ENCODE peak calls at places on chromosomes 13 and 19, in nine cellular contexts. O is keratinocyte, V is body of pancreas, P is psoas muscle, A is uterus, T is activated B cell treated with CpG ODN at 0.5 μM for 24 hours, M is GM20000, Z is Peyer's patch, G is lung. J is an unnamed sample.

GRCh38 chr19:494171-495046 is 1.9 kb upstream of the MADCAM1 start:
- DNase-seq in O (no peak), V (no peak), P (peak; percentile 4), A (no peak), T (no peak), M (no peak), Z (no peak), G (no peak), J (no peak)

GRCh38 chr13:95629071-95629470 is 15.4 kb downstream of the DZIP1 start:
- DNase-seq in O (no peak), V (no peak), P (no peak), A (no peak), T (no peak), M (no peak), Z (no peak), G (no peak), J (no peak)

GRCh38 chr19:31448221-31448657 is 99.0 kb upstream of the TSHZ3 start:
- DNase-seq in O (no peak), V (peak; percentile 26), P (peak; percentile 72), A (peak; percentile 63), T (no peak), M (no peak), Z (no peak), G (peak; percentile 44), J (no peak)

GRCh38 chr13:44230736-44231135 is 142.9 kb upstream of the SERP2 start:
- DNase-seq in O (no peak), V (no peak), P (no peak), A (no peak), T (no peak), M (no peak), Z (no peak), G (no peak), J (no peak)

GRCh38 chr13:75372517-75372916 is 109.5 kb downstream of the TBC1D4 start:
- DNase-seq in O (no peak), V (peak; percentile 43), P (no peak), A (no peak), T (no peak), M (peak; percentile 39), Z (no peak), G (no peak), J (no peak)

GRCh38 chr19:55492362-55492944 is 4.2 kb downstream of the SSC5D start:
- DNase-seq in O (no peak), V (no peak), P (no peak), A (peak; percentile 54), T (no peak), M (no peak), Z (no peak), G (no peak), J (no peak)

GRCh38 chr13:25752957-25753540 is 298.8 kb downstream of the SHISA2 start:
- DNase-seq in O (no peak), V (peak; percentile 43), P (peak; percentile 51), A (peak; percentile 22), T (no peak), M (no peak), Z (no peak), G (peak; percentile 44), J (no peak)

GRCh38 chr19:2097330-2098327 is 914 bp downstream of the IZUMO4 start:
- DNase-seq in O (no peak), V (peak; percentile 81), P (no peak), A (peak; percentile 46), T (no peak), M (peak; percentile 78), Z (no peak), G (no peak), J (peak; percentile 90)

GRCh38 chr13:42626461-42626860 is 52.5 kb downstream of the TNFSF11 start:
- DNase-seq in O (no peak), V (no peak), P (no peak), A (no peak), T (no peak), M (no peak), Z (no peak), G (no peak), J (no peak)

GRCh38 chr19:42313840-42314755 is 989 bp downstream of the TMEM145 start:
- DNase-seq in O (no peak), V (no peak), P (no peak), A (no peak), T (no peak), M (no peak), Z (no peak), G (no peak), J (no peak)

DNA sequence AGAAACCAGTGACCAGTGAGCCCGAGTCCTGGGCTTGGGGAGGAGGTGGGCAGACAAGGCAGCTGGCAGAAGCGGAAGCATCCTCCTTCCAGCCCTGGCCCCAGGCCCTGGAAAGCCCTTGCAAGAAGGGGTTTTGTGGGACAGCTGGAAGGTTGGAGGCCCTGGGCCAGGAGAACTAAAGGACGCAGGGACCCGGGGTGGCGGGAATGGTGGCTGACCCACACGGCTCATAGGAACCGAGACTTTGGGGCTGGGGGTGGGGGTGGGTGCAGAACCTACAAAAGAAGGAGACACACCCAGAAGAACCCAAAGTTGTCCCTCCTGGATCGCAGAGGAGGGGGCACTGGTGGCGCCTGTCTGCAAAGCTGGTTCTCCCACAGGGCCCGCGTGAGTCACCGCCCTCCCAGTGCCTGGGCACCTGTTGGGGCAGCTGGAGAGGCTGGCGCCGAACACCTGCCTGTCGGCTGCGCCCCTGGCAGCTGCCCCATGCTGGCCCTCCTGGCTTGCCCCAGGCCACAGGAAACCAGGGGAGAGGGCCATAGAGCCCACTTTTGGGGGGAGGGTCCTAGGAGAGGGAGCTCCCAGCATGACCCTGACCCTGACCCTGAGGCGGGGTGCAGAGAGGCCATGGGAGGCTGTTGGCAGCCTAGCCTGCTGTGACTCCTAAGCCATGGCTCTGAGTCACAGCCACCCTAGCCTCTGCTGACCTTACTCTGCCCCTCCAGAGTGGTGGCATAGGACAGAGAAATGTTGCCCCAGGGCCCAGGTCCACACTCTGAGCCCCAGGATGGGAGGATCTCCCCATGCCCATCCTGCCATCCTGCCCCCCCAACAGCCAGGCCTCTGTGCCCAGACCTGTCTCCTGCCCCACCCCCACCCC is 768 bp downstream of the DMPK start:
- DNase-seq in O (no peak), V (peak; percentile 87), P (peak; percentile 86), A (peak; percentile 43), T (no peak), M (no peak), Z (no peak), G (no peak), J (no peak)
- TF ChIP-seq CTCF in O (no peak), V (no peak), P (no peak), A (no peak), T (no peak), M (no peak), Z (no peak), G (no peak), J (no peak)

DNA sequence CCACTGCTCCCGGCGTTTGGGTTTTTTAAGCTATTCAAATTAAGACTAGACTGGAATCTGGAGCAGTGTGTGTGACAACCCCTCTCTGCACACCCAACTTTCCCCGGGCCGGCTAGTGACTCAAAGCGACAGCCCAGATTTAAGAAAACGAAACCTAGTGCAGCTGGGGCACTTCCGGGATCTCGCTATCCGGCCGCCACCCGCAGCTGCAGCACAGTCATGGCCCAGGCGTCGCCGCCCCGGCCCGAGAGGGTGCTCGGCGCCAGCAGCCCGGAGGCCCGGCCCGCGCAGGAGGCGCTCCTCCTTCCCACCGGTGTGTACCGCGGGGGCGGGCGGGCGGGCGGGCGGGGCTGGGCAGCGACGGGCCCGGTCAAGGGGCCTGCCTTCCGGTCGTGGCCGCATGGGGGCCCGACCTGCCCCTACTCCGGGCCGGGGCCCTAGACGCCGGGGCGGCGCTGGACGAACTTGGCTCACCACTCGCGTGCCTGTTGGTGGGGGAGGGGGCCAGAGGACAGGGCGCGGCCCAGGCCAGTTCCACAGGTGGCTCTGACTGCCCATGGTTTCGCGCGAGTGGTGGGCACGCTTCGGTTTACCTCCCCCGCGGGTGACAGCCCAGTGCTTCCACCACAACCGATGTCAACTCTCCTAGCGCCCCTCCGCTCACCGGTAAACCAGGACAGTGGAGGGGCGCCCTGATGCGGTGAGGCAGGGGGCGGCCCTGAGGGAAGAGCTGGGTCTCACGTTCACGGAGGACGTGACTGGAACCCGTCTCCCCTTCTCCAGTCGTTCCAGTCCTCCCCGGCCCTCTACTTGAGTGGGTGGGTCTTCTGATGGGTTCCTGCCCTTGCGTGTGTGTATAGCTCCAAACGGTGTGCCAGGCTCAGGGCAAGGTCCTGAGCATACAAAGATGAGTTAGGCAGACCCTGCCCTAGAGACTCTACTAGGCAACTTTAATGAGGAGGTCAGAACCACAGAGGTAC is at the start of gene PHF11:
- DNase-seq in O (no peak), V (peak; percentile 88), P (peak; percentile 82), A (peak; percentile 74), T (peak; percentile 78), M (peak; percentile 94), Z (peak; percentile 87), G (peak; percentile 87), J (no peak)
- TF ChIP-seq CTCF in O (no peak), V (peak; percentile 32), P (peak; percentile 15), A (peak; percentile 5), T (no peak), M (no peak), Z (no peak), G (no peak), J (peak; percentile 38)

GRCh38 chr19:16851031-16851712 is 22.0 kb downstream of the SIN3B start:
- DNase-seq in O (no peak), V (no peak), P (no peak), A (no peak), T (no peak), M (no peak), Z (no peak), G (no peak), J (peak; percentile 93)
- TF ChIP-seq CTCF in O (no peak), V (no peak), P (no peak), A (no peak), T (no peak), M (no peak), Z (no peak), G (no peak), J (no peak)

GRCh38 chr19:11987405-11988231 is 22.8 kb downstream of the ZNF763 start:
- DNase-seq in O (no peak), V (peak; percentile 97), P (peak; percentile 97), A (peak; percentile 95), T (peak; percentile 85), M (peak; percentile 88), Z (peak; percentile 99), G (peak; percentile 97), J (peak; percentile 98)

GRCh38 chr19:11982526-11982925 is 17.7 kb downstream of the ZNF763 start:
- DNase-seq in O (no peak), V (no peak), P (no peak), A (no peak), T (no peak), M (no peak), Z (no peak), G (no peak), J (no peak)

GRCh38 chr19:11989112-11989456 is 24.2 kb downstream of the ZNF763 start:
- DNase-seq in O (no peak), V (no peak), P (no peak), A (no peak), T (no peak), M (no peak), Z (no peak), G (no peak), J (no peak)

GRCh38 chr19:11986754-11987153 is 21.9 kb downstream of the ZNF763 start:
- DNase-seq in O (no peak), V (no peak), P (no peak), A (no peak), T (no peak), M (no peak), Z (no peak), G (no peak), J (no peak)

DNA sequence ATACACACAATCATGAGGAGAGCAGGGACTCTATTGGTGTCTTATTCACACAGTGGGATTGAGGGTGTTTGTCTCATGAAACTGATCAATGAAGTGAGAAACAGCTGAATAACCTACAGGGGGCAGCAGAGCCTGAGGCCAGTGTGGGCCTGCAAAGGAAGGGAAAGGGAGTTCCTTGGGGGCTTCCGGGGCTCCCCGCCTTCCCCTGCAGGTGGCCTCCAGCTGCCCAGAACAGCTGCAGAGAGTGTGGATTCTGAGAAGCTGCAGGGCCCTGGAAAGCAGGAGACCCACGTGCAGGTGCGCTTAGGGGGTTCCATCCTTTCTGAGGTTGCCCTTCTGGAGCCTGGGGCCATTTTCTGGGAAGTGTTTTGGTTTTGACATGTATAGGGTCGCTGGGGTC is 20.1 kb downstream of the ZNF763 start:
- DNase-seq in O (no peak), V (no peak), P (no peak), A (no peak), T (no peak), M (peak; percentile 36), Z (no peak), G (no peak), J (no peak)
- TF ChIP-seq CTCF in O (no peak), V (no peak), P (no peak), A (no peak), T (no peak), M (peak; percentile 42), Z (no peak), G (no peak), J (peak; percentile 38)

J was measured in chondrocyte.